ENCODE peak calls at places on chromosomes 6 and 20, in six cellular contexts. J, W, M, Q, B and N are unnamed samples.
A peak's percentile ranks its signal among the peaks of the same experiment; 100 is the strongest.

GRCh38 chr6:149483302-149483701 is 1.5 kb downstream of the ZC3H12D start:
- DNase-seq in J (no peak), W (no peak), M (no peak), Q (no peak), B (no peak), N (no peak)

GRCh38 chr6:127550403-127550802 is 26.6 kb upstream of the C6orf58 start:
- DNase-seq in J (no peak), W (no peak), M (no peak), Q (peak; percentile 66), B (no peak), N (no peak)

GRCh38 chr6:160141001-160141726 is 19.5 kb downstream of the SLC22A1 start:
- DNase-seq in J (no peak), W (no peak), M (no peak), Q (peak; percentile 81), B (no peak), N (no peak)

GRCh38 chr6:147154454-147154853 is 49.8 kb upstream of the STXBP5 start:
- DNase-seq in J (no peak), W (peak; percentile 84), M (no peak), Q (peak; percentile 86), B (peak; percentile 59), N (no peak)

GRCh38 chr20:3248993-3249347 is 10.0 kb upstream of the SLC4A11 start:
- DNase-seq in J (no peak), W (no peak), M (no peak), Q (no peak), B (no peak), N (no peak)

GRCh38 chr6:111972714-111973678 is 80.9 kb upstream of the CCN6 start:
- DNase-seq in J (no peak), W (peak; percentile 77), M (peak; percentile 17), Q (peak; percentile 98), B (no peak), N (no peak)

GRCh38 chr6:21741221-21742109 is 147.9 kb downstream of the SOX4 start:
- DNase-seq in J (no peak), W (no peak), M (peak; percentile 82), Q (peak; percentile 48), B (no peak), N (no peak)

GRCh38 chr20:8144282-8145245 is 12.5 kb downstream of the PLCB1 start:
- DNase-seq in J (no peak), W (no peak), M (peak; percentile 8), Q (peak; percentile 92), B (no peak), N (no peak)

GRCh38 chr6:30854641-30855040 is 29.7 kb upstream of the DDR1 start:
- DNase-seq in J (no peak), W (no peak), M (no peak), Q (no peak), B (no peak), N (no peak)

GRCh38 chr6:158686791-158687381 is 37.0 kb downstream of the SYTL3 start:
- DNase-seq in J (no peak), W (no peak), M (no peak), Q (no peak), B (no peak), N (no peak)

GRCh38 chr6:106823732-106824351 is 150.7 kb downstream of the CD24 start:
- DNase-seq in J (peak; percentile 68), W (no peak), M (peak; percentile 92), Q (no peak), B (no peak), N (no peak)

GRCh38 chr6:524803-525202 is 132.1 kb downstream of the HUS1B start:
- DNase-seq in J (no peak), W (no peak), M (no peak), Q (no peak), B (no peak), N (no peak)

GRCh38 chr20:48898896-48899513 is 22.5 kb upstream of the ARFGEF2 start:
- DNase-seq in J (no peak), W (no peak), M (no peak), Q (no peak), B (no peak), N (no peak)

GRCh38 chr6:89186762-89187161 is 30.4 kb downstream of the GABRR1 start:
- DNase-seq in J (no peak), W (no peak), M (no peak), Q (no peak), B (no peak), N (no peak)

GRCh38 chr20:6882911-6883310 is 115.4 kb downstream of the BMP2 start:
- DNase-seq in J (no peak), W (peak; percentile 46), M (no peak), Q (no peak), B (peak; percentile 77), N (no peak)

GRCh38 chr6:34025851-34026250 is 120.0 kb downstream of the GRM4 start:
- DNase-seq in J (no peak), W (no peak), M (no peak), Q (no peak), B (no peak), N (no peak)

GRCh38 chr6:117267766-117268534 is 2.6 kb downstream of the VGLL2 start:
- DNase-seq in J (no peak), W (no peak), M (peak; percentile 91), Q (no peak), B (no peak), N (no peak)

GRCh38 chr6:151548201-151548600 is 54.4 kb downstream of the CCDC170 start:
- DNase-seq in J (no peak), W (no peak), M (no peak), Q (no peak), B (no peak), N (no peak)

GRCh38 chr6:151549790-151550189 is 56.0 kb downstream of the CCDC170 start:
- DNase-seq in J (no peak), W (no peak), M (no peak), Q (no peak), B (no peak), N (no peak)

GRCh38 chr6:151544453-151544852 is 50.6 kb downstream of the CCDC170 start:
- DNase-seq in J (no peak), W (no peak), M (no peak), Q (no peak), B (no peak), N (no peak)

GRCh38 chr6:151550618-151551017 is 56.8 kb downstream of the CCDC170 start:
- DNase-seq in J (no peak), W (no peak), M (no peak), Q (no peak), B (no peak), N (no peak)

GRCh38 chr6:151546941-151547659 is 53.3 kb downstream of the CCDC170 start:
- DNase-seq in J (no peak), W (no peak), M (peak; percentile 31), Q (no peak), B (no peak), N (no peak)
- TF ChIP-seq CTCF in J (no peak), W (no peak), M (peak; percentile 68), Q (no peak), B (peak; percentile 10), N (peak; percentile 20)

DNA sequence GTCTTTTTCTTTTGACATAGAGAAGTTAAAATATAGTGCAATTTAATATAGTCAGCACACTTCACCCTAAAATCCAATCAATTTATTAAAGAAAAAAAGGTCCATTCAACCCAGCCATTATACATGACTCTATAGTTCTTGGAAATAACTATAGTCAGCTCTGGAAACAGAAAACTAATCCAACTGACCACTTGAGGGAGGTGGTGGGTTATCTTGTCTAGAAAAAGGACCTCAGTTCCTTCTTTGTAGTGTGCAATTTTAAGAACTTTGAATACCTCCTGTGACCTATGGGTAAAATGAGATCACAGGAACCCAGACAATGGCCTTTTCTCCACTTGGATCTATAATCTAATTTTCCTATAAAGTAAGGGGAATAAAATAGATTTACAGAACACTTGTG is 163.6 kb upstream of the CENPW start:
- DNase-seq in J (no peak), W (peak; percentile 44), M (peak; percentile 48), Q (peak; percentile 68), B (no peak), N (no peak)
- TF ChIP-seq CTCF in J (no peak), W (peak; percentile 66), M (peak; percentile 66), Q (peak; percentile 45), B (no peak), N (peak; percentile 24)

DNA sequence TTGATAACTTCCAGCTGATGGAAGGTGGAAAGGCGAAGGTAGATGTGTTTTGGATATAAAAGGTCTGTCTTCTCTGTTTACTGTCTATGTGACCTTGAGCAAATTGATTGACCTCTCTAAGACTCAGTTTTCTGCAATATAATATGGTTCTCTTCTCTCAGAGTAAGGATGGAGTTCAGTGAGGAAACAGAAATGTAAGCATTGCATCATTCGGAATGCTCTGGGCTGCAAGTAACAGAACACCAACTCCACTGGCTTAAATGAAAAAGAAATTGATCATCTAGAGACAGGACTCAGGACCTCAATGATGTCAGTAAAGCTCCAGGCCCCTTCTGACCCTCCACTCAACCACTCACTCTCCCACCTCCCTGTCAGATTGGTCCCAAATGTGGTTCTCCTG is 31.9 kb downstream of the FAM110A start:
- DNase-seq in J (no peak), W (no peak), M (no peak), Q (no peak), B (no peak), N (no peak)
- TF ChIP-seq CTCF in J (no peak), W (no peak), M (no peak), Q (no peak), B (no peak), N (no peak)

GRCh38 chr6:145886228-145886956 is 71.8 kb upstream of the FBXO30 start:
- DNase-seq in J (no peak), W (no peak), M (no peak), Q (peak; percentile 41), B (no peak), N (no peak)

GRCh38 chr6:145891126-145891525 is 73.0 kb downstream of the SHPRH start:
- DNase-seq in J (no peak), W (no peak), M (no peak), Q (peak; percentile 89), B (no peak), N (no peak)

GRCh38 chr6:145890422-145890821 is 73.7 kb downstream of the SHPRH start:
- DNase-seq in J (no peak), W (no peak), M (no peak), Q (no peak), B (no peak), N (no peak)

GRCh38 chr6:145891565-145891964 is 72.6 kb downstream of the SHPRH start:
- DNase-seq in J (no peak), W (no peak), M (no peak), Q (peak; percentile 58), B (no peak), N (no peak)

DNA sequence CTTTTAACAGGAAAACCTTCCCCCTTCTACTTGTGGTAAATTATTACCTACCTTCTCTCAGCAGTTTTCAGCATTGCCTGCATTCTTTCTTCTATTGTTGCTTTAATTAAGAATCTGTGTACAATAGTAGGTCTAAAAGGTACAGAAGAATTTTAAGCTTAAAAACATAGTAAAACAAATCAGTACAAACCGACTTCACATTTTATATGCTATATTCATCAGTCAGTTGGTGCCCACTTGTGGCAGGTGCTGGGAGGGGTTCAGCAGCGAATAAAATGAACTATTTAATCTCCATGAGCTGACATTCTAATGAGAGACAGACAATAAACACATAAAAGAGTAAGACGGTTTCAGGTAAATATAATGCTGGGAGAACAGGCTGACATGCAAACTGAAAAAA is 73.4 kb upstream of the FBXO30 start:
- DNase-seq in J (no peak), W (no peak), M (peak; percentile 12), Q (peak; percentile 31), B (no peak), N (no peak)
- TF ChIP-seq CTCF in J (peak; percentile 12), W (peak; percentile 40), M (peak; percentile 47), Q (peak; percentile 40), B (peak; percentile 35), N (peak; percentile 63)

DNA sequence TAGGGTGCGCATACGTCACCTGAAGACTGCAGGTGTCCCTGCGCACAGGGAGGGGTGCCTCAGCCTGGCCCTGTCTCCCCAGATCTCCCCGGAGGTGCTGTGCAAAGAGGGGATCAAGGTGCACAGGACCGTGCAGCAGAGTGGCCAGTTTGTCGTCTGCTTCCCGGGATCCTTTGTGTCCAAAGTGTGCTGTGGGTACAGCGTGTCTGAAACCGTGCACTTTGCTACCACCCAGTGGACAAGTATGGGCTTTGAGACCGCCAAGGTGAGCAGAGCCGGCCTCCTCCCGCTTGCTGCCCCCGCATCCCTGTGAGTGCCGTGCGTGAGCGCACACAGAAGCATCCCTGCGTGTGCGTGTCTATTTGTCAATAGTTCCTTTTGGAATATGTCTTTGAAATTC is 150.7 kb downstream of the DTNBP1 start:
- DNase-seq in J (no peak), W (no peak), M (no peak), Q (no peak), B (no peak), N (no peak)
- TF ChIP-seq CTCF in J (no peak), W (peak; percentile 17), M (peak; percentile 41), Q (no peak), B (no peak), N (no peak)